ENCODE peak calls at places on chromosomes 6 and 20, in six cellular contexts. One of them, this sample, is unnamed.

GRCh38 chr6:156756630-156757610 is 20.3 kb upstream of the ARID1B start:
- DNase-seq in dorsolateral prefrontal cortex: no peak
- DNase-seq in lower leg skin: no peak
- DNase-seq in A549: no peak
- DNase-seq in HCT116: no peak
- DNase-seq in left ventricle myocardium inferior: no peak
- DNase-seq in this sample: no peak

GRCh38 chr6:26403888-26404287 is 1.8 kb downstream of the BTN3A1 start:
- DNase-seq in HCT116: no peak
- DNase-seq in dorsolateral prefrontal cortex: no peak
- DNase-seq in left ventricle myocardium inferior: no peak
- DNase-seq in lower leg skin: no peak
- DNase-seq in A549: no peak
- DNase-seq in this sample: no peak

GRCh38 chr6:83270971-83271714 is 78.0 kb downstream of the RWDD2A start:
- DNase-seq in dorsolateral prefrontal cortex: no peak
- DNase-seq in HCT116: peak
- DNase-seq in A549: no peak
- DNase-seq in left ventricle myocardium inferior: no peak
- DNase-seq in lower leg skin: no peak
- DNase-seq in this sample: no peak

GRCh38 chr6:54003316-54003715 is 107.9 kb upstream of the MLIP start:
- DNase-seq in HCT116: no peak
- DNase-seq in lower leg skin: no peak
- DNase-seq in left ventricle myocardium inferior: no peak
- DNase-seq in A549: no peak
- DNase-seq in dorsolateral prefrontal cortex: no peak
- DNase-seq in this sample: no peak

GRCh38 chr20:36369739-36370138 is 63.6 kb downstream of the DLGAP4 start:
- DNase-seq in left ventricle myocardium inferior: no peak
- DNase-seq in lower leg skin: no peak
- DNase-seq in dorsolateral prefrontal cortex: no peak
- DNase-seq in HCT116: no peak
- DNase-seq in A549: no peak
- DNase-seq in this sample: no peak

GRCh38 chr6:112223070-112223861 is 31.1 kb downstream of the LAMA4 start:
- DNase-seq in HCT116: no peak
- DNase-seq in lower leg skin: no peak
- DNase-seq in A549: no peak
- DNase-seq in left ventricle myocardium inferior: no peak
- DNase-seq in dorsolateral prefrontal cortex: no peak
- DNase-seq in this sample: no peak

GRCh38 chr6:170110201-170111140 is 180.4 kb downstream of the DLL1 start:
- DNase-seq in dorsolateral prefrontal cortex: peak
- DNase-seq in HCT116: no peak
- DNase-seq in left ventricle myocardium inferior: peak
- DNase-seq in lower leg skin: peak
- DNase-seq in A549: no peak
- DNase-seq in this sample: no peak

GRCh38 chr6:158908596-158908995 is 89.4 kb upstream of the EZR start:
- DNase-seq in lower leg skin: peak
- DNase-seq in HCT116: no peak
- DNase-seq in dorsolateral prefrontal cortex: no peak
- DNase-seq in left ventricle myocardium inferior: no peak
- DNase-seq in A549: no peak
- DNase-seq in this sample: no peak

GRCh38 chr6:166520905-166521834 is 65.3 kb downstream of the RAMACL start:
- DNase-seq in lower leg skin: no peak
- DNase-seq in dorsolateral prefrontal cortex: no peak
- DNase-seq in left ventricle myocardium inferior: no peak
- DNase-seq in HCT116: no peak
- DNase-seq in A549: no peak
- DNase-seq in this sample: no peak

GRCh38 chr20:1900321-1900791 is 5.1 kb downstream of the SIRPA start:
- DNase-seq in lower leg skin: no peak
- DNase-seq in left ventricle myocardium inferior: peak
- DNase-seq in dorsolateral prefrontal cortex: no peak
- DNase-seq in A549: peak
- DNase-seq in HCT116: peak
- DNase-seq in this sample: peak

GRCh38 chr6:26342106-26342999 is 22.6 kb upstream of the BTN3A2 start:
- DNase-seq in lower leg skin: no peak
- DNase-seq in HCT116: no peak
- DNase-seq in A549: no peak
- DNase-seq in dorsolateral prefrontal cortex: no peak
- DNase-seq in left ventricle myocardium inferior: no peak
- DNase-seq in this sample: no peak

GRCh38 chr6:10409160-10409765 is 5.6 kb downstream of the TFAP2A start:
- DNase-seq in lower leg skin: no peak
- DNase-seq in dorsolateral prefrontal cortex: no peak
- DNase-seq in A549: no peak
- DNase-seq in HCT116: no peak
- DNase-seq in left ventricle myocardium inferior: no peak
- DNase-seq in this sample: no peak

GRCh38 chr6:44649365-44650025 is 262.0 kb downstream of the CDC5L start:
- DNase-seq in HCT116: no peak
- DNase-seq in lower leg skin: no peak
- DNase-seq in left ventricle myocardium inferior: no peak
- DNase-seq in A549: no peak
- DNase-seq in dorsolateral prefrontal cortex: no peak
- DNase-seq in this sample: no peak

GRCh38 chr6:152201134-152201533 is 393.7 kb downstream of the ESR1 start:
- DNase-seq in left ventricle myocardium inferior: no peak
- DNase-seq in lower leg skin: no peak
- DNase-seq in HCT116: no peak
- DNase-seq in A549: no peak
- DNase-seq in dorsolateral prefrontal cortex: no peak
- DNase-seq in this sample: no peak

GRCh38 chr20:17042122-17042521 is 184.7 kb upstream of the PCSK2 start:
- DNase-seq in HCT116: no peak
- DNase-seq in left ventricle myocardium inferior: no peak
- DNase-seq in lower leg skin: no peak
- DNase-seq in A549: no peak
- DNase-seq in dorsolateral prefrontal cortex: no peak
- DNase-seq in this sample: no peak

GRCh38 chr20:7966176-7966575 is 25.9 kb upstream of the HAO1 start:
- DNase-seq in lower leg skin: no peak
- DNase-seq in dorsolateral prefrontal cortex: no peak
- DNase-seq in HCT116: no peak
- DNase-seq in left ventricle myocardium inferior: no peak
- DNase-seq in A549: no peak
- DNase-seq in this sample: no peak

GRCh38 chr6:150177260-150178246 is 34.7 kb downstream of the PPP1R14C start:
- DNase-seq in A549: peak
- DNase-seq in dorsolateral prefrontal cortex: no peak
- DNase-seq in lower leg skin: no peak
- DNase-seq in HCT116: no peak
- DNase-seq in left ventricle myocardium inferior: peak
- DNase-seq in this sample: no peak

GRCh38 chr20:41079066-41079465 is 50.4 kb downstream of the TOP1 start:
- DNase-seq in left ventricle myocardium inferior: no peak
- DNase-seq in dorsolateral prefrontal cortex: no peak
- DNase-seq in A549: no peak
- DNase-seq in lower leg skin: no peak
- DNase-seq in HCT116: no peak
- DNase-seq in this sample: no peak

GRCh38 chr6:124924333-124924759 is 37.9 kb upstream of the RNF217 start:
- DNase-seq in dorsolateral prefrontal cortex: no peak
- DNase-seq in left ventricle myocardium inferior: no peak
- DNase-seq in lower leg skin: no peak
- DNase-seq in A549: no peak
- DNase-seq in HCT116: no peak
- DNase-seq in this sample: no peak

GRCh38 chr6:110560239-110561015 is 84.0 kb upstream of the SLC22A16 start:
- DNase-seq in A549: no peak
- DNase-seq in lower leg skin: no peak
- DNase-seq in dorsolateral prefrontal cortex: no peak
- DNase-seq in left ventricle myocardium inferior: no peak
- DNase-seq in HCT116: no peak
- DNase-seq in this sample: no peak

GRCh38 chr6:72619883-72620696 is 1.8 kb upstream of the KCNQ5 start:
- DNase-seq in lower leg skin: no peak
- DNase-seq in HCT116: no peak
- DNase-seq in left ventricle myocardium inferior: peak
- DNase-seq in A549: no peak
- DNase-seq in dorsolateral prefrontal cortex: peak
- DNase-seq in this sample: peak

GRCh38 chr6:42131531-42131930 is 10.9 kb downstream of the C6orf132 start:
- DNase-seq in lower leg skin: no peak
- DNase-seq in dorsolateral prefrontal cortex: no peak
- DNase-seq in A549: no peak
- DNase-seq in left ventricle myocardium inferior: no peak
- DNase-seq in HCT116: no peak
- DNase-seq in this sample: no peak

GRCh38 chr6:169156108-169156821 is 97.4 kb downstream of the THBS2 start:
- DNase-seq in A549: no peak
- DNase-seq in HCT116: no peak
- DNase-seq in lower leg skin: peak
- DNase-seq in dorsolateral prefrontal cortex: no peak
- DNase-seq in left ventricle myocardium inferior: no peak
- DNase-seq in this sample: no peak

GRCh38 chr20:41309817-41310216 is 7.7 kb downstream of the ZHX3 start:
- DNase-seq in left ventricle myocardium inferior: no peak
- DNase-seq in lower leg skin: no peak
- DNase-seq in HCT116: no peak
- DNase-seq in A549: no peak
- DNase-seq in dorsolateral prefrontal cortex: no peak
- DNase-seq in this sample: no peak

GRCh38 chr20:38725959-38726848 is 1.9 kb downstream of the SLC32A1 start:
- DNase-seq in HCT116: no peak
- DNase-seq in dorsolateral prefrontal cortex: no peak
- DNase-seq in left ventricle myocardium inferior: no peak
- DNase-seq in lower leg skin: no peak
- DNase-seq in A549: peak
- DNase-seq in this sample: peak
- TF ChIP-seq CTCF in HCT116: no peak
- TF ChIP-seq CTCF in dorsolateral prefrontal cortex: peak
- TF ChIP-seq CTCF in left ventricle myocardium inferior: peak
- TF ChIP-seq CTCF in lower leg skin: no peak
- TF ChIP-seq CTCF in A549: peak
- TF ChIP-seq CTCF in this sample: peak

GRCh38 chr6:3433005-3433404 is 23.8 kb downstream of the SLC22A23 start:
- DNase-seq in HCT116: no peak
- DNase-seq in dorsolateral prefrontal cortex: no peak
- DNase-seq in lower leg skin: peak
- DNase-seq in left ventricle myocardium inferior: no peak
- DNase-seq in A549: no peak
- DNase-seq in this sample: no peak
- TF ChIP-seq CTCF in HCT116: peak
- TF ChIP-seq CTCF in dorsolateral prefrontal cortex: no peak
- TF ChIP-seq CTCF in lower leg skin: no peak
- TF ChIP-seq CTCF in left ventricle myocardium inferior: no peak
- TF ChIP-seq CTCF in A549: no peak
- TF ChIP-seq CTCF in this sample: no peak

GRCh38 chr20:57262244-57263126 is 4.0 kb downstream of the BMP7 start:
- DNase-seq in left ventricle myocardium inferior: no peak
- DNase-seq in dorsolateral prefrontal cortex: no peak
- DNase-seq in lower leg skin: no peak
- DNase-seq in HCT116: no peak
- DNase-seq in A549: no peak
- DNase-seq in this sample: no peak
- TF ChIP-seq CTCF in left ventricle myocardium inferior: no peak
- TF ChIP-seq CTCF in dorsolateral prefrontal cortex: no peak
- TF ChIP-seq CTCF in lower leg skin: no peak
- TF ChIP-seq CTCF in HCT116: no peak
- TF ChIP-seq CTCF in A549: no peak
- TF ChIP-seq CTCF in this sample: no peak

GRCh38 chr20:3470627-3471396 is at the start of gene ATRN:
- DNase-seq in lower leg skin: peak
- DNase-seq in dorsolateral prefrontal cortex: peak
- DNase-seq in A549: peak
- DNase-seq in left ventricle myocardium inferior: peak
- DNase-seq in HCT116: peak
- DNase-seq in this sample: peak
- TF ChIP-seq CTCF in lower leg skin: no peak
- TF ChIP-seq CTCF in dorsolateral prefrontal cortex: peak
- TF ChIP-seq CTCF in A549: no peak
- TF ChIP-seq CTCF in left ventricle myocardium inferior: no peak
- TF ChIP-seq CTCF in HCT116: no peak
- TF ChIP-seq CTCF in this sample: no peak

This sample was measured in neural crest cell.